ENCODE peak calls at places on chromosomes 7 and 10, in eight cellular contexts. C is thoracic aorta; R is CD8-positive, alpha-beta memory T cell; O is neural progenitor cell; H is right atrium auricular region; X is cardiac fibroblast; P is upper lobe of right lung; Z is AG10803. G is an unnamed sample.

GRCh38 chr10:124285587-124286527 is 132.9 kb downstream of the OAT start:
- DNase-seq in X (peak), R (no peak), Z (peak), C (no peak), P (peak), H (no peak), O (no peak), G (no peak)

GRCh38 chr7:44561962-44562621 is 11.6 kb downstream of the DDX56 start:
- DNase-seq in R (no peak), P (no peak), H (no peak), X (peak), C (no peak), Z (peak), O (no peak), G (no peak)

GRCh38 chr10:110432814-110433565 is 64.7 kb upstream of the DUSP5 start:
- DNase-seq in Z (no peak), P (peak), H (no peak), O (no peak), X (no peak), C (no peak), R (no peak), G (no peak)

GRCh38 chr7:150965273-150965830 is 12.8 kb downstream of the KCNH2 start:
- DNase-seq in C (no peak), H (no peak), P (no peak), O (no peak), R (no peak), Z (no peak), X (no peak), G (no peak)

GRCh38 chr10:61166065-61166464 is 222.1 kb upstream of the RHOBTB1 start:
- DNase-seq in C (no peak), P (no peak), R (no peak), H (no peak), X (no peak), O (no peak), Z (no peak), G (no peak)

GRCh38 chr10:88048312-88048711 is 184.9 kb downstream of the PTEN start:
- DNase-seq in X (no peak), O (no peak), C (no peak), H (no peak), R (no peak), Z (peak), P (no peak), G (no peak)

GRCh38 chr10:79310911-79311573 is 36.2 kb upstream of the PPIF start:
- DNase-seq in O (peak), X (no peak), Z (no peak), H (no peak), C (no peak), R (no peak), P (no peak), G (no peak)

GRCh38 chr10:110793887-110794286 is 77.8 kb upstream of the PDCD4 start:
- DNase-seq in X (no peak), Z (no peak), R (no peak), C (no peak), H (no peak), P (no peak), O (no peak), G (no peak)

GRCh38 chr7:37448637-37449331 is at the start of gene ELMO1:
- DNase-seq in R (peak), C (peak), H (peak), P (peak), X (peak), O (peak), Z (peak), G (peak)

GRCh38 chr7:132964886-132965285 is 117.0 kb downstream of the CHCHD3 start:
- DNase-seq in O (no peak), R (no peak), X (no peak), H (no peak), P (no peak), C (no peak), Z (no peak), G (no peak)

GRCh38 chr10:133113847-133114246 is 26.1 kb downstream of the ADGRA1 start:
- DNase-seq in O (no peak), P (no peak), R (no peak), H (no peak), C (no peak), X (no peak), Z (no peak), G (no peak)

GRCh38 chr10:101087965-101088364 is 26.2 kb downstream of the KAZALD1 start:
- DNase-seq in Z (no peak), H (no peak), C (no peak), X (no peak), R (no peak), P (no peak), O (no peak), G (no peak)

GRCh38 chr7:117875566-117875965 is 2.3 kb upstream of the CTTNBP2 start:
- DNase-seq in P (no peak), X (no peak), H (no peak), R (no peak), O (peak), C (no peak), Z (no peak), G (no peak)

GRCh38 chr10:18214692-18215563 is 74.7 kb downstream of the CACNB2 start:
- DNase-seq in O (peak), R (no peak), X (peak), Z (peak), H (no peak), C (peak), P (no peak), G (peak)

GRCh38 chr7:30135271-30135550 is 425 bp downstream of the MTURN start:
- DNase-seq in P (no peak), H (no peak), R (peak), C (no peak), X (no peak), Z (no peak), O (no peak), G (no peak)

GRCh38 chr10:63711866-63712716 is 190.9 kb downstream of the REEP3 start:
- DNase-seq in C (peak), Z (peak), X (peak), H (peak), O (no peak), P (peak), R (no peak), G (peak)

GRCh38 chr10:61389887-61390286 is 63.3 kb downstream of the TMEM26 start:
- DNase-seq in O (no peak), Z (no peak), R (no peak), H (no peak), P (no peak), C (no peak), X (no peak), G (no peak)

GRCh38 chr7:15504376-15504775 is 57.4 kb downstream of the AGMO start:
- DNase-seq in Z (no peak), H (no peak), O (no peak), C (no peak), P (no peak), R (no peak), X (peak), G (no peak)

GRCh38 chr10:129837909-129838582 is 126.0 kb downstream of the EBF3 start:
- DNase-seq in H (no peak), Z (no peak), X (no peak), P (peak), R (no peak), O (no peak), C (no peak), G (no peak)

GRCh38 chr7:157129200-157129599 is 9.5 kb upstream of the UBE3C start:
- DNase-seq in O (no peak), C (no peak), R (no peak), Z (no peak), P (no peak), H (no peak), X (no peak), G (no peak)

GRCh38 chr10:71260622-71261325 is 48.4 kb downstream of the UNC5B start:
- DNase-seq in X (peak), H (peak), Z (peak), P (peak), O (peak), C (no peak), R (no peak), G (peak)

GRCh38 chr7:131183611-131184119 is 144.0 kb upstream of the MKLN1 start:
- DNase-seq in O (no peak), R (peak), H (no peak), P (no peak), X (peak), Z (peak), C (no peak), G (no peak)

GRCh38 chr10:128539784-128540759 is 413.8 kb upstream of the MKI67 start:
- DNase-seq in H (no peak), X (no peak), R (no peak), C (no peak), Z (no peak), O (peak), P (no peak), G (no peak)

GRCh38 chr10:128542659-128543058 is 416.4 kb upstream of the MKI67 start:
- DNase-seq in Z (no peak), H (no peak), R (no peak), P (no peak), X (no peak), C (no peak), O (no peak), G (no peak)

GRCh38 chr10:128543186-128543585 is 417.0 kb upstream of the MKI67 start:
- DNase-seq in C (no peak), R (no peak), Z (no peak), X (no peak), P (no peak), O (no peak), H (no peak), G (no peak)

GRCh38 chr10:128537888-128538287 is 411.7 kb upstream of the MKI67 start:
- DNase-seq in Z (no peak), X (no peak), R (no peak), C (no peak), H (no peak), P (no peak), O (no peak), G (no peak)

GRCh38 chr10:128540806-128541739 is 414.9 kb upstream of the MKI67 start:
- DNase-seq in Z (no peak), O (peak), X (peak), H (no peak), C (no peak), R (no peak), P (no peak), G (no peak)
- H3K4me3 ChIP-seq in Z (no peak), O (peak), X (no peak), H (peak), C (no peak), R (no peak), P (no peak), G (no peak)

GRCh38 chr7:112386619-112387018 is 63.6 kb upstream of the IFRD1 start:
- DNase-seq in Z (no peak), C (no peak), H (no peak), X (no peak), R (no peak), P (no peak), O (no peak), G (no peak)

GRCh38 chr7:112377607-112378006 is 72.7 kb upstream of the IFRD1 start:
- DNase-seq in C (no peak), P (no peak), R (no peak), X (no peak), Z (no peak), O (no peak), H (no peak), G (no peak)

GRCh38 chr7:112383671-112384417 is 66.4 kb upstream of the IFRD1 start:
- DNase-seq in R (peak), P (no peak), O (peak), Z (peak), X (peak), H (no peak), C (no peak), G (no peak)

DNA sequence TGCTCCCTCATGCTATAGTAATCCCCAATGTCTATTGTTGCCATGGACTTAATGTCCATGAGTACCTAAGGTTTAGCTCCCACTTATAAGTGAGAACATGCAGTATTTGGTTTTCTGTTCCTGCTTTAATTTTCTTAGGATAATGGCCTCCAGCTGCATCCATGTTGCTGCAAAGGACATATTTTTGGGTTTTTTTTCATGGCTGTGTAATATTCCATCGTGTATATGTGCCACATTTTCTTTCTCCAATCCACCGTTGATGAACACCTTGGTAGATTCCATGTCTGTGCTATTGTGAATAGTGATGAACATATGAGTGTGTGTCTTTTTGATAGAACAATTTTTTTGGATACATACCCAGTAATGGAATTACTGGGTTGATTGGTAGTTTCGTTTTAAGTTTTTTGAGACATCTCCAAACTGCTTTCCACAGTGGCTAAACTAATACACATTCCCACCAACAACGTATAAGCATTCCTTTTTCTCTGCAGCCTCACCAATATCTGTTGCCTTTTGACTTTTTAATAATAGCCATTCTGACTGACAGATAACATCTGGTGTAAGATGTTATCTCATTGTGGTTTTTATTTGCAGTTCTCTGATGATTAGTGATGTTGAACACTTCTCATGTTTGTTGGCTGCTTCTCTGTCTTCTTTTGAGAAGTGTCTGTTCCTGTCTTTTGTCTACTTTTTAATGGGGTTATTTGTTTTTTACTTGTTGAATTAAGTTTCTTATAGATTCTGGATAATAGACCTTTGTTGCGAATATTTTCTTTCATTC is 68.8 kb upstream of the IFRD1 start:
- DNase-seq in O (no peak), R (no peak), C (no peak), X (no peak), Z (no peak), H (no peak), P (no peak), G (no peak)
- H3K4me3 ChIP-seq in O (no peak), R (no peak), C (no peak), X (no peak), Z (no peak), H (no peak), P (no peak), G (no peak)

DNA sequence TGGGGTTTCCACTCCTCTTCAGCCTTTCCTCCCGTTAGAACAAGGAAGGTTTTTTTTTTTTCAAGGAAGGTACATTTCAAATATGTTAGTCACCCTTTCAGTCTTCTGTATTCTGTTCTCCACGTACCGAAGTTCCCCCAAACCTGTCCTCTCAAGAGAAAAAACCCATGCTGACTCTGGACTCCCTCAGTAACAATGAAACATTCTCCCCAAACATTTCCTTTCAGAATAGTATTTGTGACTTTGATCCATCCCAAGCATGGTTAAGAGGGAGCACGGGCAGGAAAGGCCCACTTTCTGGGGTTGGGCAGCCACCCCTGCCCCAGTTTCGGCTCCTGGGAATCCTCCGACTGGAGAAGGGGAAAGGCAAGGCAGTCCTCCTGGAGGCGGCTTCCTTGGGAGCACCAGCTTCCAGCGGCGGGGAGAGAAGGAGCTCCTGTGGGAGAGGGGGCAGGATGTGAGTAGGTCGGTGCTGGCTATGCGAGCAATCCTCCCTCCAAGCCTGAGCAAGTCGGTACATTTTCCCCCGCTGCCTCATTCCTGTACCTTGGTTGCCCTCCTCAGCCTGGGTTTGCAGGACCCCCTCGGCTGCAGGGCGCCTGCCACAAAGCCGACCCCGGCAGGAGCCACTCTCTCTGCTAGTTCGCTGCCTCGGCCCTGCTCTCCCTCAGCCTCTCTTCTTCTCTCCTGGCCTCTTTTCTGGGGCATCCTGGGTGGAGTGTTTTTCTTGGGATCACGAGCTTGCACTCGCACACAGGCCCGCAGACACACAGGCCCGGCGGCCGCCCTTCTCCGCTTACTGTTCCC is 2.1 kb upstream of the HOXA1 start:
- DNase-seq in C (no peak), H (no peak), X (no peak), R (no peak), Z (no peak), O (peak), P (no peak), G (no peak)
- H3K4me3 ChIP-seq in C (peak), H (no peak), X (peak), R (no peak), Z (peak), O (no peak), P (peak), G (peak)

GRCh38 chr10:44233561-44234470 is 151.1 kb downstream of the CXCL12 start:
- DNase-seq in Z (no peak), R (no peak), C (no peak), X (peak), H (no peak), O (peak), P (no peak), G (no peak)

GRCh38 chr10:44237364-44238034 is 147.4 kb downstream of the CXCL12 start:
- DNase-seq in H (no peak), O (no peak), C (no peak), X (no peak), P (no peak), R (no peak), Z (no peak), G (no peak)

GRCh38 chr10:44235363-44235762 is 149.5 kb downstream of the CXCL12 start:
- DNase-seq in X (no peak), O (no peak), Z (no peak), R (no peak), P (no peak), H (no peak), C (no peak), G (no peak)

GRCh38 chr10:44238212-44238611 is 146.7 kb downstream of the CXCL12 start:
- DNase-seq in R (no peak), X (no peak), P (no peak), H (no peak), C (no peak), Z (no peak), O (no peak), G (no peak)

GRCh38 chr10:44234471-44234850 is 150.4 kb downstream of the CXCL12 start:
- DNase-seq in R (no peak), P (no peak), H (no peak), X (peak), Z (peak), C (no peak), O (peak), G (peak)
- H3K4me3 ChIP-seq in R (no peak), P (no peak), H (no peak), X (no peak), Z (no peak), C (no peak), O (peak), G (no peak)

GRCh38 chr7:123535517-123535916 is 1.1 kb upstream of the IQUB start:
- DNase-seq in C (no peak), X (no peak), H (no peak), R (no peak), Z (no peak), O (no peak), P (no peak), G (no peak)

GRCh38 chr7:123537026-123537642 is 2.7 kb upstream of the IQUB start:
- DNase-seq in O (no peak), X (peak), P (no peak), H (no peak), Z (peak), C (no peak), R (peak), G (no peak)

GRCh38 chr7:123534383-123535260 is at the start of gene IQUB:
- DNase-seq in Z (peak), X (peak), P (peak), R (peak), C (peak), O (peak), H (peak), G (peak)

GRCh38 chr7:123533929-123534382 is 439 bp downstream of the IQUB start:
- DNase-seq in R (no peak), X (no peak), O (no peak), Z (no peak), P (no peak), H (no peak), C (no peak), G (no peak)

DNA sequence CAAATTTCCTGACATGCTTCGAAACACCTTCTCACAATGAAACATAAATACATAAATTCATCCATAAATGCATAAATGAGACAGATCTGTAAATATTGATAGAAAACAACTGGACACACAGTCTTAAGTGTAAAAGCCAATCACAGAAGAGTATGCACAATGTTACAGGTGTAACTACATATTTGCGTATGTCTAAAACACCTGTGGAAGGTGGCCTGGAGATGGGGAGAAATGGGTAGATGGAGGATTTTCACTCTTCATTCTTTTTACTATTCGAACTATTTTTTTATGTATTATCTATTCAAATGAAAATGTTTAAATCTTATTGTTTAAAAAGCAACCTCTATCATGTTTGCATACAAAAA is 860 bp downstream of the IQUB start:
- DNase-seq in H (no peak), O (no peak), Z (no peak), P (no peak), R (no peak), X (no peak), C (no peak), G (no peak)
- H3K4me3 ChIP-seq in H (no peak), O (peak), Z (no peak), P (peak), R (no peak), X (no peak), C (peak), G (no peak)

GRCh38 chr7:47536705-47537611 is 45.0 kb downstream of the TNS3 start:
- DNase-seq in R (no peak), X (peak), P (peak), O (peak), Z (peak), H (peak), C (no peak), G (no peak)

GRCh38 chr7:47537716-47538640 is 43.9 kb downstream of the TNS3 start:
- DNase-seq in X (no peak), Z (no peak), C (no peak), H (no peak), R (no peak), P (peak), O (no peak), G (no peak)

GRCh38 chr7:47535033-47535703 is 46.7 kb downstream of the TNS3 start:
- DNase-seq in P (no peak), Z (peak), H (no peak), C (no peak), O (peak), X (no peak), R (no peak), G (no peak)

GRCh38 chr7:47534322-47535032 is 47.4 kb downstream of the TNS3 start:
- DNase-seq in C (no peak), O (peak), H (no peak), X (no peak), R (no peak), P (no peak), Z (no peak), G (no peak)

GRCh38 chr7:47535704-47536628 is 45.9 kb downstream of the TNS3 start:
- DNase-seq in H (no peak), O (peak), R (no peak), Z (no peak), C (no peak), X (no peak), P (no peak), G (no peak)
- H3K4me3 ChIP-seq in H (no peak), O (peak), R (no peak), Z (peak), C (peak), X (peak), P (no peak), G (peak)

GRCh38 chr10:103854687-103855423 is 521 bp downstream of the SH3PXD2A start:
- DNase-seq in R (no peak), Z (peak), P (no peak), C (no peak), H (no peak), O (peak), X (no peak), G (no peak)
- H3K4me3 ChIP-seq in R (no peak), Z (peak), P (peak), C (peak), H (peak), O (peak), X (peak), G (peak)

DNA sequence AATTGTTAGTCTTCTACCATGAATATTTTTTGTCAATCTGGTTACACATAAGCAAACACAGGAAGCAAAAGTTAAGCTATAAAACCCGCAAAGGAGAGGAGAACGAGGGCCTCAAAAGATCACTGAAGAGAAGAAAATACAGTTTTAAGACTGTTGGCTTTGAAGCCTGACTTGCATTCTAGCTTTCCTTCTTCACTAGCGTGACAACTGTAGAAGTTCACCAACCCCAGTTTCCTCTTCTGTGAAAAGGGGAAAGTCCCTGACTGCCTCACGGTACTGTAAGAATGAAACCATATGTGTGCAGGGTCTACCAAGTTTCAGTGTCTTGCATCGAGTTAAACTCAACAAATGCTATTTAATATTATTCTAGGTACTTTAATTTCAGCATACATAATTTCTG is 7.5 kb upstream of the LRRN3 start:
- DNase-seq in H (no peak), Z (peak), X (no peak), R (peak), P (no peak), C (no peak), O (no peak), G (no peak)
- H3K4me3 ChIP-seq in H (no peak), Z (no peak), X (no peak), R (no peak), P (no peak), C (no peak), O (no peak), G (no peak)